ENCODE peak calls at places on chromosomes 13 and 19, in nine cellular contexts. F is endothelial cell; T is CD8-positive, alpha-beta T cell; Z is activated naive CD4-positive, alpha-beta T cell treated with anti-CD3 and anti-CD28 coated beads, Interleukin-2, amount 50 U/mL, for 16 hours; D is body of pancreas; S is cerebellum; L is HFFc6; M is pulmonary artery endothelial cell; C is BE2C. R is an unnamed sample.

GRCh38 chr19:58586131-58586765 is 13.1 kb upstream of the MZF1 start:
- DNase-seq in F (no peak), T (no peak), Z (no peak), D (no peak), S (no peak), L (no peak), M (no peak), C (no peak), R (no peak)

GRCh38 chr13:31121327-31122140 is 40.2 kb downstream of the HSPH1 start:
- DNase-seq in F (no peak), T (no peak), Z (no peak), D (no peak), S (no peak), L (no peak), M (no peak), C (no peak), R (no peak)

GRCh38 chr19:38769635-38770211 is 3.6 kb downstream of the LGALS7 start:
- DNase-seq in F (peak; percentile 87), T (peak; percentile 98), Z (peak; percentile 87), D (peak; percentile 78), S (peak; percentile 30), L (peak; percentile 23), M (peak; percentile 24), C (peak; percentile 65), R (no peak)

GRCh38 chr13:104014803-104015645 is 948.8 kb upstream of the SLC10A2 start:
- DNase-seq in F (no peak), T (no peak), Z (no peak), D (no peak), S (no peak), L (no peak), M (peak; percentile 43), C (no peak), R (no peak)

GRCh38 chr19:33404506-33404905 is 31.0 kb downstream of the CEBPG start:
- DNase-seq in F (no peak), T (no peak), Z (no peak), D (peak; percentile 6), S (no peak), L (no peak), M (no peak), C (no peak), R (no peak)

GRCh38 chr13:85386424-85386823 is 412.8 kb downstream of the SLITRK6 start:
- DNase-seq in F (no peak), T (no peak), Z (no peak), D (no peak), S (no peak), L (no peak), M (no peak), C (peak; percentile 23), R (no peak)

GRCh38 chr13:32019612-32020233 is 11.9 kb upstream of the FRY start:
- DNase-seq in F (peak; percentile 60), T (no peak), Z (peak; percentile 17), D (peak; percentile 19), S (no peak), L (peak; percentile 48), M (peak; percentile 50), C (peak; percentile 73), R (peak; percentile 49)

GRCh38 chr19:17933414-17934129 is 757 bp downstream of the CCDC124 start:
- DNase-seq in F (no peak), T (no peak), Z (no peak), D (no peak), S (no peak), L (peak; percentile 60), M (no peak), C (no peak), R (no peak)

GRCh38 chr19:3471954-3472655 is 8.2 kb downstream of the SMIM24 start:
- DNase-seq in F (peak; percentile 68), T (peak; percentile 63), Z (peak; percentile 43), D (peak; percentile 35), S (peak; percentile 36), L (no peak), M (no peak), C (peak; percentile 50), R (no peak)

GRCh38 chr13:45873491-45874360 is 22.2 kb upstream of the SIAH3 start:
- DNase-seq in F (no peak), T (no peak), Z (no peak), D (no peak), S (no peak), L (no peak), M (no peak), C (no peak), R (no peak)

GRCh38 chr19:30535011-30535410 is 162.8 kb downstream of the ZNF536 start:
- DNase-seq in F (no peak), T (no peak), Z (no peak), D (no peak), S (no peak), L (no peak), M (no peak), C (no peak), R (no peak)

GRCh38 chr19:44657211-44657921 is 13.7 kb downstream of the PVR start:
- DNase-seq in F (peak; percentile 82), T (peak; percentile 77), Z (peak; percentile 73), D (peak; percentile 64), S (peak; percentile 38), L (peak; percentile 25), M (no peak), C (peak; percentile 85), R (peak; percentile 54)

GRCh38 chr13:31100721-31101120 is 61.0 kb downstream of the HSPH1 start:
- DNase-seq in F (no peak), T (no peak), Z (no peak), D (no peak), S (no peak), L (no peak), M (no peak), C (no peak), R (no peak)

GRCh38 chr19:50844296-50844935 is 10.3 kb upstream of the KLK3 start:
- DNase-seq in F (no peak), T (no peak), Z (no peak), D (no peak), S (no peak), L (no peak), M (no peak), C (no peak), R (no peak)

GRCh38 chr13:49936943-49937273 is 768 bp upstream of the SPRYD7 start:
- DNase-seq in F (no peak), T (no peak), Z (no peak), D (no peak), S (no peak), L (no peak), M (no peak), C (no peak), R (no peak)

GRCh38 chr19:18440421-18440877 is 2.5 kb upstream of the ISYNA1 start:
- DNase-seq in F (no peak), T (no peak), Z (no peak), D (no peak), S (no peak), L (no peak), M (no peak), C (peak; percentile 60), R (no peak)

GRCh38 chr19:38144667-38145066 is 79.4 kb downstream of the DPF1 start:
- DNase-seq in F (no peak), T (no peak), Z (no peak), D (no peak), S (no peak), L (no peak), M (no peak), C (no peak), R (no peak)

GRCh38 chr13:101146101-101146898 is 270.0 kb downstream of the NALCN start:
- DNase-seq in F (no peak), T (no peak), Z (no peak), D (no peak), S (no peak), L (peak; percentile 1), M (no peak), C (no peak), R (no peak)

GRCh38 chr13:25874064-25874737 is 177.6 kb downstream of the SHISA2 start:
- DNase-seq in F (no peak), T (no peak), Z (no peak), D (no peak), S (no peak), L (no peak), M (no peak), C (no peak), R (no peak)

GRCh38 chr13:54185785-54186184 is 1157.2 kb downstream of the OLFM4 start:
- DNase-seq in F (peak; percentile 31), T (no peak), Z (no peak), D (no peak), S (no peak), L (no peak), M (no peak), C (no peak), R (no peak)

GRCh38 chr19:41154060-41154459 is 39.0 kb upstream of the CYP2S1 start:
- DNase-seq in F (no peak), T (no peak), Z (no peak), D (no peak), S (no peak), L (no peak), M (no peak), C (no peak), R (no peak)

GRCh38 chr19:35346193-35347052 is 1.3 kb upstream of the FFAR1 start:
- DNase-seq in F (no peak), T (peak; percentile 73), Z (peak; percentile 67), D (peak; percentile 14), S (no peak), L (no peak), M (no peak), C (no peak), R (no peak)

GRCh38 chr19:13149628-13150186 is 468 bp downstream of the STX10 start:
- DNase-seq in F (peak; percentile 66), T (no peak), Z (no peak), D (peak; percentile 63), S (no peak), L (peak; percentile 39), M (no peak), C (peak; percentile 68), R (peak; percentile 44)

GRCh38 chr19:9934132-9934950 is 2.0 kb downstream of the OLFM2 start:
- DNase-seq in F (peak; percentile 91), T (peak; percentile 85), Z (peak; percentile 82), D (peak; percentile 68), S (peak; percentile 43), L (peak; percentile 45), M (no peak), C (peak; percentile 86), R (peak; percentile 53)

GRCh38 chr13:36148436-36148835 is 17.3 kb upstream of the DCLK1 start:
- DNase-seq in F (no peak), T (no peak), Z (no peak), D (no peak), S (no peak), L (no peak), M (no peak), C (no peak), R (no peak)

GRCh38 chr13:23876265-23876664 is 12.9 kb downstream of the MIPEP start:
- DNase-seq in F (no peak), T (no peak), Z (no peak), D (peak; percentile 32), S (no peak), L (peak; percentile 28), M (no peak), C (no peak), R (no peak)